ENCODE peak calls at places on chromosomes 12 and 14, in eight cellular contexts. Y is nucleus accumbens; W is activated CD4-positive, CD25-positive, alpha-beta regulatory T cell; M is memory B cell; F is AG09319; U is NCI-H1436; P is KG1; H is lower leg skin. Z is an unnamed sample.
A peak's percentile ranks its signal among the peaks of the same experiment; 100 is the strongest.

GRCh38 chr12:70744133-70744532 is 106.9 kb upstream of the PTPRB start:
- DNase-seq in Y (no peak), W (no peak), M (no peak), F (no peak), U (no peak), P (no peak), H (no peak), Z (no peak)

GRCh38 chr12:54588110-54588831 is at the start of gene PPP1R1A:
- DNase-seq in Y (no peak), W (no peak), M (no peak), F (no peak), U (no peak), P (no peak), H (no peak), Z (no peak)

GRCh38 chr12:106248849-106249371 is 1.1 kb upstream of the CKAP4 start:
- DNase-seq in Y (no peak), W (no peak), M (no peak), F (no peak), U (no peak), P (no peak), H (no peak), Z (peak; percentile 37)

GRCh38 chr12:111413442-111414086 is 7.8 kb downstream of the SH2B3 start:
- DNase-seq in Y (no peak), W (no peak), M (no peak), F (no peak), U (no peak), P (no peak), H (no peak), Z (no peak)

GRCh38 chr14:52079239-52079956 is 10.5 kb upstream of the NID2 start:
- DNase-seq in Y (no peak), W (no peak), M (no peak), F (no peak), U (no peak), P (no peak), H (no peak), Z (no peak)

GRCh38 chr12:132771126-132771838 is 9.7 kb upstream of the ANKLE2 start:
- DNase-seq in Y (no peak), W (no peak), M (peak; percentile 53), F (no peak), U (no peak), P (peak; percentile 35), H (no peak), Z (peak; percentile 43)

GRCh38 chr14:93712838-93713724 is 75.2 kb downstream of the PRIMA1 start:
- DNase-seq in Y (no peak), W (no peak), M (no peak), F (no peak), U (no peak), P (no peak), H (no peak), Z (no peak)

GRCh38 chr12:106304797-106305196 is 2.3 kb downstream of the TCP11L2 start:
- DNase-seq in Y (no peak), W (no peak), M (no peak), F (no peak), U (no peak), P (no peak), H (no peak), Z (no peak)

GRCh38 chr14:58428011-58428807 is 690 bp downstream of the KIAA0586 start:
- DNase-seq in Y (no peak), W (no peak), M (no peak), F (no peak), U (peak; percentile 1), P (peak; percentile 50), H (no peak), Z (no peak)

GRCh38 chr14:68621400-68622365 is 171.2 kb downstream of the ZFP36L1 start:
- DNase-seq in Y (no peak), W (no peak), M (no peak), F (peak; percentile 41), U (no peak), P (no peak), H (peak; percentile 74), Z (no peak)

GRCh38 chr12:75389061-75389460 is 1.8 kb upstream of the GLIPR1L2 start:
- DNase-seq in Y (no peak), W (no peak), M (no peak), F (no peak), U (no peak), P (no peak), H (no peak), Z (no peak)

GRCh38 chr14:55446127-55446736 is 5.8 kb upstream of the TBPL2 start:
- DNase-seq in Y (no peak), W (peak; percentile 5), M (peak; percentile 47), F (peak; percentile 45), U (peak; percentile 81), P (peak; percentile 16), H (no peak), Z (peak; percentile 31)

GRCh38 chr12:106910202-106910601 is 45.5 kb upstream of the TMEM263 start:
- DNase-seq in Y (no peak), W (no peak), M (no peak), F (no peak), U (no peak), P (no peak), H (no peak), Z (no peak)

GRCh38 chr14:68681256-68681655 is 111.6 kb downstream of the ZFP36L1 start:
- DNase-seq in Y (no peak), W (no peak), M (no peak), F (no peak), U (no peak), P (no peak), H (no peak), Z (no peak)

GRCh38 chr14:102828201-102828600 is 51.0 kb downstream of the TRAF3 start:
- DNase-seq in Y (no peak), W (no peak), M (no peak), F (no peak), U (no peak), P (no peak), H (no peak), Z (no peak)

GRCh38 chr14:65210118-65210826 is 108.0 kb upstream of the MAX start:
- DNase-seq in Y (no peak), W (no peak), M (no peak), F (no peak), U (no peak), P (peak; percentile 55), H (no peak), Z (no peak)

GRCh38 chr14:20632448-20632830 is 9.1 kb downstream of the OR6S1 start:
- DNase-seq in Y (no peak), W (no peak), M (no peak), F (no peak), U (no peak), P (no peak), H (no peak), Z (no peak)

Z was measured in stimulated activated CD4-positive, alpha-beta T cell treated with anti-CD3 and anti-CD28 coated beads, Interleukin-2, amount 100 ng/mL, for 4 hours.